ENCODE peak calls at places on chromosomes 16 and 17, in six cellular contexts. L is mesendoderm, X is IMR-90, O is mesenchymal stem cell, J is neuronal stem cell, B is H9. Y is an unnamed sample.

GRCh38 chr17:45283711-45284110 is 21.8 kb upstream of the SPATA32 start:
- DNase-seq in O (no peak), J (no peak), X (no peak), L (no peak), B (no peak), Y (no peak)

GRCh38 chr16:30715777-30716445 is 16.9 kb downstream of the SRCAP start:
- DNase-seq in O (peak), L (no peak), B (no peak), J (no peak), X (peak), Y (peak)

GRCh38 chr17:44539664-44540063 is 17.6 kb upstream of the FZD2 start:
- DNase-seq in J (peak), B (peak), O (no peak), L (peak), X (no peak), Y (no peak)

GRCh38 chr16:72905581-72905980 is 142.3 kb downstream of the ZFHX3 start:
- DNase-seq in X (peak), J (no peak), O (peak), L (no peak), B (no peak), Y (peak)

GRCh38 chr17:31488264-31488981 is 96.9 kb downstream of the RAB11FIP4 start:
- DNase-seq in B (peak), X (no peak), J (no peak), O (no peak), L (peak), Y (peak)

GRCh38 chr16:24681793-24682192 is 47.7 kb upstream of the TNRC6A start:
- DNase-seq in X (peak), J (no peak), L (no peak), O (peak), B (no peak), Y (peak)

GRCh38 chr17:61809816-61810392 is 53.4 kb downstream of the BRIP1 start:
- DNase-seq in L (no peak), J (no peak), O (peak), X (peak), B (no peak), Y (no peak)

GRCh38 chr16:3690991-3691720 is 26.2 kb downstream of the TRAP1 start:
- DNase-seq in J (no peak), B (no peak), O (peak), L (peak), X (no peak), Y (no peak)

GRCh38 chr16:4746991-4747574 is 12.7 kb downstream of the DNAAF8 start:
- DNase-seq in O (no peak), L (no peak), B (no peak), J (no peak), X (no peak), Y (no peak)

GRCh38 chr16:88809676-88810165 is 2.0 kb downstream of the APRT start:
- DNase-seq in X (no peak), L (no peak), B (peak), O (no peak), J (no peak), Y (no peak)

GRCh38 chr17:74870512-74870911 is 2.3 kb downstream of the FDXR start:
- DNase-seq in J (no peak), L (no peak), X (peak), O (peak), B (no peak), Y (no peak)

GRCh38 chr16:17306745-17307144 is 164.0 kb downstream of the XYLT1 start:
- DNase-seq in J (no peak), B (no peak), X (no peak), L (no peak), O (no peak), Y (peak)

GRCh38 chr16:89808453-89808939 is 8.0 kb downstream of the FANCA start:
- DNase-seq in L (no peak), O (no peak), X (no peak), J (no peak), B (no peak), Y (no peak)

GRCh38 chr16:14284930-14285541 is 213.9 kb downstream of the MRTFB start:
- DNase-seq in B (peak), J (no peak), X (no peak), L (peak), O (peak), Y (peak)

GRCh38 chr16:80899804-80900592 is 95.6 kb upstream of the CDYL2 start:
- DNase-seq in J (no peak), L (no peak), X (peak), O (no peak), B (no peak), Y (peak)

GRCh38 chr17:28916302-28916934 is 13.5 kb upstream of the DHRS13 start:
- DNase-seq in X (peak), B (no peak), L (peak), J (no peak), O (peak), Y (peak)

GRCh38 chr17:50088952-50089825 is 6.0 kb upstream of the PDK2 start:
- DNase-seq in J (no peak), L (no peak), X (no peak), O (no peak), B (no peak), Y (no peak)

GRCh38 chr16:89367538-89368059 is 122.8 kb downstream of the ANKRD11 start:
- DNase-seq in X (no peak), B (no peak), O (no peak), L (no peak), J (no peak), Y (no peak)

GRCh38 chr16:78648517-78648916 is 549.1 kb downstream of the WWOX start:
- DNase-seq in J (no peak), L (no peak), X (no peak), O (peak), B (no peak), Y (no peak)

GRCh38 chr16:63289834-63290460 is 1253.7 kb upstream of the CDH8 start:
- DNase-seq in J (peak), L (peak), B (peak), O (peak), X (no peak), Y (no peak)

GRCh38 chr16:64751906-64752305 is 370.0 kb downstream of the CDH11 start:
- DNase-seq in X (peak), O (peak), L (peak), J (no peak), B (no peak), Y (no peak)

GRCh38 chr16:88342491-88342890 is 40.3 kb upstream of the ZNF469 start:
- DNase-seq in X (no peak), B (no peak), J (no peak), L (no peak), O (no peak), Y (no peak)

GRCh38 chr17:6392609-6393367 is 42.1 kb downstream of the AIPL1 start:
- DNase-seq in J (no peak), X (no peak), O (no peak), L (no peak), B (no peak), Y (no peak)

GRCh38 chr16:56513972-56514371 is 5.9 kb downstream of the BBS2 start:
- DNase-seq in O (peak), X (peak), L (peak), B (peak), J (no peak), Y (peak)

GRCh38 chr16:15765880-15766279 is 90.9 kb downstream of the MYH11 start:
- DNase-seq in L (peak), J (peak), O (peak), B (peak), X (peak), Y (peak)

GRCh38 chr16:57982345-57982744 is 11.4 kb upstream of the CNGB1 start:
- DNase-seq in L (no peak), J (no peak), B (no peak), X (no peak), O (no peak), Y (peak)

GRCh38 chr17:65442250-65442649 is 119.2 kb downstream of the AXIN2 start:
- DNase-seq in X (no peak), O (no peak), B (no peak), L (no peak), J (no peak), Y (no peak)

GRCh38 chr17:78873519-78874340 is 29.3 kb downstream of the CEP295NL start:
- DNase-seq in B (no peak), O (no peak), J (no peak), L (no peak), X (peak), Y (no peak)

GRCh38 chr16:54957403-54957802 is 26.7 kb downstream of the IRX5 start:
- DNase-seq in O (no peak), L (peak), X (no peak), B (peak), J (no peak), Y (peak)

GRCh38 chr16:27189335-27189972 is 13.9 kb upstream of the KDM8 start:
- DNase-seq in X (no peak), B (peak), L (peak), J (no peak), O (no peak), Y (no peak)

DNA sequence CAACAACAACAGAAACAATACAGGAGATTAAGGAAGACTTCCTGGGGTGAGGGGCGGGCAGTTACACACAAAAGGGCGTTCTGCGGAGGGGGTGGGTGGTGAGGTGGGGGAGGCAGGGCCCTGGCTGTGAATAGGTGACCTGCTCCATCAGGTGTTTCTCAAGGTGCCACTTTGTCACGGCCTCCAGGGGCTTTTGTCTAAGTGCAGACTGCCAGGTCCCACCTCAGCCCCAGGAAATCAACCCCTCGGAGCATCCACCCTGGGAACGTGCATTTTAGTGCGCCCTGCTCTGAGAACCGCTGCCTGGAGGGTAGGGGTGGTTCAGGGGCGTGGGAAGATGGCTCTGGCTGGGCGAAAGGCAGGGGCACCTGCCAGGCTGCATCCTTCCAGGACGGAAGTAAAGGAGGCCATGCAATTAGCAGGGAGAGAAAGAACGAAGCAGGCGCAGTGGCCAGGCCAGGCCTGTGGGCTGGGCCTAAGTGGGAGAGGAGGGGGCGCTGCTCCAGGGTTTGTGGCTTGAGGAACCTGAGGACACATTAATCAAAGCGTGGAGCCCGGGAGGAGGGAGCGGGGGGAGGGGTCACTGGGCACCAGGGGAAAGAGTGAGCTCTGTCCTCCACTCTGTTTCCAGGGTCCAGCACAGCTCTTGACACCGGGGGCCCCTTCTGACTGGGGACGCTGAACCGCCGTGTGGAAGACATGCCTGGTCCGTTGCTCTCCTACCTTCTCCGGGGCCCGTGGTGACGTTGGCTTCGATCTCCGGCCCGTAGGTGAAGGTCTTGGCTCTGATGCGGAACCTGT is 49.4 kb upstream of the CDC42EP4 start:
- DNase-seq in O (no peak), X (no peak), B (peak), J (peak), L (peak), Y (no peak)
- H2BK120ac ChIP-seq in O (no peak), X (no peak), B (no peak), J (peak), L (no peak), Y (no peak)

GRCh38 chr17:4584125-4584834 is at the start of gene SMTNL2:
- DNase-seq in X (no peak), B (peak), O (no peak), L (no peak), J (no peak), Y (no peak)

GRCh38 chr17:4584835-4585187 is 482 bp downstream of the SMTNL2 start:
- DNase-seq in J (no peak), X (no peak), B (no peak), L (no peak), O (no peak), Y (no peak)

GRCh38 chr17:4582691-4583090 is 1.6 kb upstream of the SMTNL2 start:
- DNase-seq in J (no peak), B (no peak), X (no peak), O (no peak), L (no peak), Y (no peak)

GRCh38 chr17:4583206-4583605 is 1.1 kb upstream of the SMTNL2 start:
- DNase-seq in J (no peak), B (no peak), L (no peak), X (no peak), O (no peak), Y (no peak)

GRCh38 chr17:4583796-4584124 is 569 bp upstream of the SMTNL2 start:
- DNase-seq in X (no peak), L (peak), B (peak), O (peak), J (no peak), Y (peak)
- H4K8ac ChIP-seq in X (no peak), L (no peak), B (no peak), O (no peak), J (no peak), Y (peak)

GRCh38 chr17:76551685-76552084 is 11.8 kb downstream of the PRCD start:
- DNase-seq in B (no peak), O (no peak), X (no peak), L (no peak), J (no peak), Y (no peak)
- H2BK120ac ChIP-seq in B (no peak), O (peak), X (peak), L (no peak), J (no peak), Y (peak)

DNA sequence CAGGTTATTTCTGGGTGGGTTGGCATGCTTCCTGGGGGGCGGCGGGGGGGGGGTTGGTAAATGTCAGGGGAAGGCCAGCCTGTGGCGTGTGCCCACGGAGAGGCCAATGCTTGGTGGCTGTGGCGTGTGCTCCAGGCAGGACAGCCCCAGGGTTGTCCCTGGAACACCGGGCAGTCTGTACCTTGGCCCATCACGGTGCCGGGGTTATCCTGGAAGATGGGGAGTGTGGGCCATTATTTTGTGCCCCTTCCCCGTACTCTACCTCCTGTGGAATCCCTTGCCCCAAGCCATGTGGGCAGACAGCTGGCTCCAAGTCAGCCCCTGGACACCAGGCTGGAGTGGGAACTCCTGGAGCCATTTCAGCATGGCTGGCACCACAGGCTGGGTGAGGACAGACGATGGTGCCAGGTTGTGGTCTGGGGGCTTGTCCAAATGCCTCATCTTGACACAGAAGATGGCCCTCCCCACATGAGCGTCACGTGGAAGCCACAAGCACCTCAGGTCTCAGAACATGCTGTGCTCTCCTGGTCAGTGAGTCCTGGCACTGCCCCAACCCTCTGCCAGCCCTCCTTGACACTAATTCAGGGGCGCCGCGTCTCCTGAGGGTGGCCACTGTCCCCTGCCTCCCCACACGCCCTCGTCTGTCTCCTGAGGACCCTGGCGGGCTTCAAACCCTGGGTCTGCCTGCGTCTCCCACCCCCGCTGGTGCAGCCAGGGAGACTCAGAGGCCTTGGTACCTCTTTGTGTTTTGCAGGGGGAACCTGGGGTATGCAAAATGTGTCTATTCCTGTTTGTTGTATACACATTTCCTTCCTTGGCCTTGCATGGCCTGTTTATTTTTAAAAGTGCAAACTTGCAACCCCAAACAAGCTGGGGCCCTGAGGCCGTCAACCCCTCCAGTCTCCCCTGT is 4.3 kb downstream of the SLC16A3 start:
- DNase-seq in B (no peak), X (no peak), L (no peak), J (no peak), O (no peak), Y (no peak)
- H4K8ac ChIP-seq in B (no peak), X (no peak), L (no peak), J (no peak), O (no peak), Y (no peak)

GRCh38 chr17:76538941-76539340 is 903 bp upstream of the PRCD start:
- DNase-seq in O (no peak), J (no peak), B (no peak), L (no peak), X (no peak), Y (no peak)

GRCh38 chr17:76540381-76541300 is 797 bp downstream of the PRCD start:
- DNase-seq in J (peak), L (peak), B (peak), X (peak), O (peak), Y (peak)

GRCh38 chr17:76537578-76538280 is at the start of gene CYGB:
- DNase-seq in B (no peak), X (no peak), O (peak), L (peak), J (no peak), Y (no peak)

GRCh38 chr17:76538281-76538931 is 897 bp upstream of the CYGB start:
- DNase-seq in L (peak), O (peak), B (peak), X (no peak), J (no peak), Y (no peak)

DNA sequence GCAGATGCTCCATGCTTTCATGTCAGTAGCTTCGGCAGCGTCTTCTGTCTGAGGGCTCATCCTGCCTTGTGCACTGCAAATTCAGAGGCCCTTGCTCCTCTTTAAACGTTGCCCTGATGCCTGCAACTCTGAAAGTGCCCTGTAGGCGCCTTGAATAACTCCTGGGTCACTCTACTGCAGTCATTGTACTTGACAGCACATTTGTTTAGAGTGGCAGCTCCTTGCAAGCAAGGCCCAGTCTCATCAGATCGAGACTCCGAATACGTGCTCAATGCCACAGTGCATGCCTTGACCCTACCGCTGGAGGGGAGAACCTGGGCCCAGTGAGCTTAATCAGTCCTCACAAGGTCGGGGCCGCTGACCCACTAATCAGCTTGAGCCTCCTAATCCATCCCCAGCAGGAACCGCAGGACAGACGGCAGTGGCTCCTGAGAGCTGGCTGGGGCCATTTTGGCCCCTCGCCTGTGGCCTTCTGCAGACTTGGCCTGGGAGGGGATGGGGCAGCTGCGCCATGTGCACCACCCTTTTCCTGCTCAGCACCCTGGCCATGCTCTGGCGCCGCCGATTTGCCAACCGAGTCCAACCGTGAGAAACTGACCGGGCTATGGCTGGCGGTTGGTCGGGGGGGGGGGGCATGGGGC is at the start of gene PRCD:
- DNase-seq in B (peak), L (peak), X (no peak), O (peak), J (no peak), Y (no peak)
- H2BK120ac ChIP-seq in B (no peak), L (no peak), X (peak), O (peak), J (peak), Y (no peak)

GRCh38 chr17:39675390-39676082 is 7.3 kb downstream of the PNMT start:
- DNase-seq in O (no peak), X (no peak), L (no peak), J (no peak), B (no peak), Y (no peak)
- H4K8ac ChIP-seq in O (no peak), X (no peak), L (no peak), J (no peak), B (no peak), Y (peak)

GRCh38 chr16:85261205-85261604 is 148.9 kb upstream of the CIBAR2 start:
- DNase-seq in L (no peak), X (no peak), J (no peak), O (no peak), B (no peak), Y (no peak)

GRCh38 chr16:85261657-85262557 is 149.6 kb upstream of the CIBAR2 start:
- DNase-seq in J (no peak), B (no peak), X (no peak), O (no peak), L (no peak), Y (no peak)

GRCh38 chr16:85264752-85265151 is 152.5 kb upstream of the CIBAR2 start:
- DNase-seq in J (no peak), L (no peak), B (no peak), O (no peak), X (no peak), Y (peak)

GRCh38 chr16:85263214-85263613 is 150.9 kb upstream of the CIBAR2 start:
- DNase-seq in O (no peak), B (no peak), J (no peak), L (no peak), X (no peak), Y (no peak)

DNA sequence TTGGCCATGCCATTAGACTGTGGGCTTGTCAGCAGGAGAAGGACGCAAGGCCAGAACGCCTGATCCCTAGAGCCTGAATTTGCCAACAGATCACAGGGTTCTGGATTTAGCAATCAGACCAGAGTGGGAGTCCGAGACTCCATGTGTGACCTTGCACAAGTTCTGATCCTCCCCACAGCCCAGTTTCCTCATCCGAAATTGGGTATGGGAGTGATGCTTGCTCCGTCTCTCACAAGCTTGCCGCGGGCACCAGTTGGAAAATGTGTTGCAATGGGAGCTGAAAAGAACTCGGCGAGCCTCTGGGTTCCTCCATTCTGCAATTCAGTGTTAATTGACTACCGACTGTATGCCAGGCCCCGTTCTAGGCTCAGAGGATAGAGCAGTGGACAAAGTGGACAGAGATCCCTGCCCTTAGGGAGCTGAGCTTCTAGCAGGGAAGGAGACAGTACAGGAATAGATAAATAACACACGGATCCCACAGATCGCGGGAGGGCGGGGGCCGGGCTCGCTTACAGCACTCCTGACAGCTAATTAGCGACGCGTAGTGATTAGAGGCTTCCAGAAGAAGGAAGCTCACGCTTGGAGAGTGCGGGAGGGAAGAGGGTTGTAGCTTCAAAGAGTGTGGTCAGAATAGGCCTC is 150.4 kb upstream of the CIBAR2 start:
- DNase-seq in X (no peak), B (no peak), J (no peak), L (peak), O (no peak), Y (no peak)
- H2BK120ac ChIP-seq in X (no peak), B (no peak), J (peak), L (no peak), O (no peak), Y (no peak)

Y was measured in trophoblast cell.